ENCODE peak calls at places on chromosome 10, in nine cellular contexts. H is brain microvascular endothelial cell; G is spleen; F is lower leg skin; C is CD8-positive, alpha-beta memory T cell; W is esophagus squamous epithelium; N is heart left ventricle; A is CD4-positive, CD25-positive, alpha-beta regulatory T cell; I is uterus. Q is an unnamed sample.

GRCh38 chr10:107913317-107914294 is 749.1 kb upstream of the SORCS1 start:
- DNase-seq in H (no peak), G (no peak), F (no peak), C (no peak), W (no peak), N (no peak), A (no peak), I (no peak), Q (no peak)

GRCh38 chr10:56633876-56634452 is 272.9 kb upstream of the ZWINT start:
- DNase-seq in H (no peak), G (no peak), F (no peak), C (no peak), W (no peak), N (no peak), A (no peak), I (no peak), Q (no peak)

GRCh38 chr10:29127037-29127436 is 161.8 kb upstream of the LYZL1 start:
- DNase-seq in H (no peak), G (no peak), F (no peak), C (no peak), W (no peak), N (no peak), A (no peak), I (no peak), Q (no peak)

GRCh38 chr10:131691481-131692090 is 209.2 kb upstream of the PPP2R2D start:
- DNase-seq in H (no peak), G (peak), F (peak), C (no peak), W (no peak), N (no peak), A (no peak), I (no peak), Q (no peak)

GRCh38 chr10:117609095-117609821 is 66.7 kb downstream of the EMX2 start:
- DNase-seq in H (peak), G (no peak), F (peak), C (no peak), W (no peak), N (peak), A (no peak), I (peak), Q (no peak)

GRCh38 chr10:96678725-96679124 is 41.6 kb downstream of the PIK3AP1 start:
- DNase-seq in H (no peak), G (no peak), F (no peak), C (no peak), W (no peak), N (no peak), A (no peak), I (no peak), Q (no peak)

GRCh38 chr10:6089334-6090219 is 743 bp downstream of the RBM17 start:
- DNase-seq in H (no peak), G (peak), F (no peak), C (no peak), W (no peak), N (no peak), A (no peak), I (peak), Q (no peak)

GRCh38 chr10:28120043-28120749 is 121.3 kb upstream of the ODAD2 start:
- DNase-seq in H (no peak), G (no peak), F (no peak), C (no peak), W (no peak), N (no peak), A (no peak), I (peak), Q (no peak)

GRCh38 chr10:98642281-98642680 is 195.5 kb upstream of the HPS1 start:
- DNase-seq in H (no peak), G (no peak), F (no peak), C (no peak), W (no peak), N (no peak), A (no peak), I (no peak), Q (no peak)

GRCh38 chr10:79149345-79149661 is 80.5 kb downstream of the ZMIZ1 start:
- DNase-seq in H (no peak), G (peak), F (no peak), C (no peak), W (no peak), N (no peak), A (no peak), I (no peak), Q (no peak)

GRCh38 chr10:35345383-35345742 is 9.1 kb downstream of the CCNY start:
- DNase-seq in H (no peak), G (no peak), F (no peak), C (no peak), W (no peak), N (no peak), A (no peak), I (no peak), Q (no peak)

GRCh38 chr10:52774600-52775106 is 2.1 kb upstream of the MBL2 start:
- DNase-seq in H (no peak), G (no peak), F (no peak), C (no peak), W (no peak), N (no peak), A (no peak), I (no peak), Q (no peak)

GRCh38 chr10:45424668-45425404 is 50.8 kb downstream of the ALOX5 start:
- DNase-seq in H (no peak), G (peak), F (no peak), C (no peak), W (no peak), N (peak), A (no peak), I (no peak), Q (no peak)

GRCh38 chr10:14906765-14907164 is 28.1 kb downstream of the SUV39H2 start:
- DNase-seq in H (no peak), G (no peak), F (no peak), C (no peak), W (no peak), N (no peak), A (no peak), I (no peak), Q (no peak)

GRCh38 chr10:43960981-43961380 is 312.3 kb upstream of the ZNF32 start:
- DNase-seq in H (no peak), G (peak), F (peak), C (no peak), W (no peak), N (no peak), A (no peak), I (no peak), Q (no peak)

GRCh38 chr10:70087641-70088040 is 35.0 kb downstream of the MACROH2A2 start:
- DNase-seq in H (no peak), G (no peak), F (no peak), C (no peak), W (no peak), N (no peak), A (no peak), I (no peak), Q (no peak)

GRCh38 chr10:111525696-111526095 is 448.9 kb downstream of the ADRA2A start:
- DNase-seq in H (no peak), G (no peak), F (no peak), C (no peak), W (no peak), N (no peak), A (no peak), I (no peak), Q (no peak)

GRCh38 chr10:90734415-90734814 is 123.4 kb downstream of the HTR7 start:
- DNase-seq in H (no peak), G (no peak), F (no peak), C (no peak), W (no peak), N (no peak), A (no peak), I (no peak), Q (no peak)

GRCh38 chr10:93458821-93459257 is 23.3 kb downstream of the MYOF start:
- DNase-seq in H (peak), G (no peak), F (peak), C (no peak), W (no peak), N (peak), A (no peak), I (peak), Q (no peak)

GRCh38 chr10:3427846-3428442 is 255.4 kb upstream of the PITRM1 start:
- DNase-seq in H (no peak), G (no peak), F (no peak), C (no peak), W (no peak), N (peak), A (no peak), I (no peak), Q (no peak)

GRCh38 chr10:76117949-76118348 is 686.5 kb downstream of the LRMDA start:
- DNase-seq in H (peak), G (no peak), F (no peak), C (no peak), W (no peak), N (no peak), A (no peak), I (no peak), Q (no peak)

GRCh38 chr10:1194161-1194560 is 138.0 kb downstream of the WDR37 start:
- DNase-seq in H (no peak), G (peak), F (no peak), C (no peak), W (no peak), N (no peak), A (no peak), I (no peak), Q (no peak)

GRCh38 chr10:97612386-97612785 is 20.9 kb downstream of the MORN4 start:
- DNase-seq in H (peak), G (no peak), F (no peak), C (no peak), W (no peak), N (no peak), A (no peak), I (no peak), Q (no peak)

GRCh38 chr10:11653758-11654471 is 42.5 kb upstream of the USP6NL start:
- DNase-seq in H (no peak), G (no peak), F (no peak), C (no peak), W (no peak), N (no peak), A (no peak), I (no peak), Q (no peak)

GRCh38 chr10:27514243-27514642 is 10.1 kb downstream of the RAB18 start:
- DNase-seq in H (no peak), G (no peak), F (no peak), C (no peak), W (no peak), N (no peak), A (no peak), I (no peak), Q (no peak)

GRCh38 chr10:94092848-94093247 is 99.1 kb downstream of the PLCE1 start:
- DNase-seq in H (peak), G (no peak), F (no peak), C (no peak), W (no peak), N (no peak), A (no peak), I (no peak), Q (no peak)

GRCh38 chr10:131899116-131899690 is 1.6 kb upstream of the PPP2R2D start:
- DNase-seq in H (no peak), G (peak), F (no peak), C (no peak), W (no peak), N (no peak), A (no peak), I (no peak), Q (no peak)

GRCh38 chr10:9315292-9315691 is 1260.8 kb downstream of the GATA3 start:
- DNase-seq in H (no peak), G (no peak), F (no peak), C (no peak), W (no peak), N (no peak), A (no peak), I (no peak), Q (no peak)

GRCh38 chr10:73414230-73414981 is 548 bp upstream of the ANXA7 start:
- DNase-seq in H (no peak), G (no peak), F (no peak), C (no peak), W (no peak), N (no peak), A (no peak), I (no peak), Q (no peak)

GRCh38 chr10:125768217-125768616 is 7.4 kb downstream of the MMP21 start:
- DNase-seq in H (no peak), G (no peak), F (no peak), C (no peak), W (no peak), N (no peak), A (no peak), I (no peak), Q (no peak)

GRCh38 chr10:60964257-60965235 is 20.6 kb upstream of the RHOBTB1 start:
- DNase-seq in H (peak), G (peak), F (peak), C (no peak), W (no peak), N (peak), A (peak), I (peak), Q (peak)

DNA sequence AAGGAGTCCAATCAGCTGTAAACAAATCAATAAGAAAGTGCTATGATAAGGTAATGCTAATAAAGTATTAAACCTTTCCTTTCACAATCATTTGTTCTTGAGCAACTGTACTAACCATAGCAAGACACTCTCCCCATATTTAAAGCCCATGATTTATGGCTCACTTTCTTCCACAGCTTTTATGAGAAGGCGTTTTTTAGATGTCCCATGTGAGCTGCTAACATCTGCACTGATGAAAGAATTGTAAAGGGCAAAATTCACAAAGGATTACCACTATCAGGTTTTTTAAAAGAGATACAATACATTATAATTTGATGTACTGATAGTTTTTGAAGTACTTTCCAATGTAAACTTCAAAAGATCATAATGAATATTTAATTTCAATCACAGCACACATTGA is 75.7 kb downstream of the RNLS start:
- DNase-seq in H (no peak), G (no peak), F (no peak), C (no peak), W (no peak), N (no peak), A (no peak), I (no peak), Q (no peak)
- H3K4me3 ChIP-seq in H (no peak), G (no peak), F (no peak), C (no peak), W (no peak), N (no peak), A (no peak), I (no peak), Q (no peak)

DNA sequence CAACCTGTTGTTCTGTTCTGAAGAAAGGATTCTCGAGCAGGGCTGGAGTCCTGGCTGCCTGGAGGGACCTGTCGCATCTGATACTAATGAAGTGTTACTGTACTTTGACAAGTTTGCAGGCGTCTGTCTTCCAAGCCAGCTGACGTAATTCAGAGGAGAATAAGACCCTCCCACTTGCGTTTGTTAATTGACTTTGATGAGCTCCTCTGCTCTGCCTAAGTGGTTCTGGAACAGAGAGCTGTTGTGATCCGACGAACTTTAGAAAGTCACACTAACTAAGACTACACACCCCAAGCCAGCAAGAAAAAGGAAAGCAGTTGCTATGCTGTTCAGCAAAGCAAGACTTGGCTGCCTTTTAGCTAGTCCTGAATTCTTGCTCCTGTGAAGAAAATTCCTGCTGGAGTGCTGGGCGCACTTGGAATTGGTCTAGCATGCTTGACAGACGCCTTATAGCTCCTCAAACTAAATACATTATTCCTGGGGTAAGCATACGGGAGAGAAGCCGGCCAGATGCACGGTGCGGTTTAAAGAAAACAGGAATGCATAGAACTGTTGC is 200.3 kb downstream of the CACNB2 start:
- DNase-seq in H (peak), G (no peak), F (no peak), C (no peak), W (no peak), N (peak), A (no peak), I (no peak), Q (no peak)
- H3K4me3 ChIP-seq in H (peak), G (no peak), F (no peak), C (no peak), W (peak), N (peak), A (no peak), I (peak), Q (no peak)

DNA sequence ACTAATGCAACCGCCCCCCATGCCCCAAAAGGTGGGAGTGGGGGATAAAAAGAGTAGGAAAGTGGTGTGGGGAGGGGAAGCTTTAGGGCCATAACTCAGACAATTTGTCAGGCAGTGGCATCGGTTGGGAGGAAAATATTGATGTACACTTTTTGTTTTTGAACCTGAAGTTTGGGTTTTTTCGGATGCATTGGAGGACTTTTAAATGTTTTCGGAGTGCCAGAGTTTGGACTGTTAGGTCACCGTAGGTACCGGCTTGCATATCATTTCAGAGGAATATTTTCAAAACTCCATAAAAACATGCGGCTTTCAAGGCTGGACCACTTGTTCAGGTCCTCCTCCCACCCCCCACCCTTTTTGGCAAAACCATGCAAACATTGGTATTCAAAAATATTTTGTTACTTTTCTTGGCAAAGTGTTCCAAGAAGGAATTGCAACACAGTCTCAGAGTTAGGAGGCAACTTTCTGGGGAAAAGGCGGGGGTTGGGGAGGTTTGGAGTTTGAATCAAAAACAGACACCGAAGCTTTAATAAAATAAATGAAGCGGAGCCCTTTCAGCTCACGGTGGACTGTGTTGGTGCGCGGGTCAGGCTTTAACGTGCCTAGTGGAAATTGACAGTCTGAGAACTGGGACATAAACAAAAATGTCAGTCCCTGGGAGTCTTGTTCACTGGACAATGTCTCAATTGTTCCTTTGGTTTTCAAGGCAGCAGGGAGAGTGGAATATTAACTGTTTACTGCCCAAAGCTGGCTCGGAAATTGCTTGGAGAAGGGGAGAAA is 109.1 kb downstream of the TCF7L2 start:
- DNase-seq in H (no peak), G (no peak), F (peak), C (no peak), W (no peak), N (no peak), A (no peak), I (peak), Q (no peak)
- H3K4me3 ChIP-seq in H (peak), G (peak), F (no peak), C (no peak), W (peak), N (peak), A (no peak), I (peak), Q (no peak)

DNA sequence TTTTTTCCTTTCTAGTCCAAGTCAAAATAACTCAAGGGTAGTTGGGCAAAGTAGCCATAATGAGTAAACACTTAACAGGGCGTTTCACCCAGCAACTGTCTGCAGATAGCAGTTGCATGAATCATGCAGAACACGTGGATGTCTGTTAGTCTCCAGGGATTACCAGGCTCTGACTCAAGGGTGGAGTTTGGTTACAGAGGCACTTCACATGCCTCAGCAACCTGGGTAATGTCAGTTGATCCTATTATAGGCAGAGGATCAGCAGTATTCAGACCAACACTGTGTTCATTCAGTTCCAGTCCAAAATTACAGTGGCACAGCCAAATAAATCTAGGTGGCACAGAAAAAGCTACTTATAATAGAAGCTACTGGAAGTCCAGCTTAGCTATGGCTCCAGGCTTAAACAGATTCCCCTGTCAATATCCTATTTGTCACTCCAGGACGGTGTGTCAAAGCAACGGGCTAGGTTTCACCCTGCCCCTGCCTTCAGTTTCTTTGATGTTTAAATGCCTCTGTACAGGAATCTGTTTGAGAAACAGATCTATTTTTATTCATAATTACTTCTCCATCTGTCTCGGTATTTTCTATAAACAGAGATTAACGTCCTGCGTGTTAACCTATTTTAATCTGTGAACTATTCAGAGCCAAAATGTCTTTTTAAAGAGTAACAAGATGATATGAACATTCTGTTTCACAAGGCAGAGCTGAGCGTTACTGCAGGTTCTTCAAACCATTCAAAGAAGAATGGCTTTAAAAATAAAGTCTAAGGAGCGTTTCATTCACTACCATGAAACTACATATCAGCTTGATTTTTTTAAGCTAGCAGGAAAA is 162.6 kb upstream of the AKR1E2 start:
- DNase-seq in H (peak), G (no peak), F (peak), C (no peak), W (no peak), N (peak), A (no peak), I (peak), Q (peak)
- H3K4me3 ChIP-seq in H (no peak), G (no peak), F (no peak), C (no peak), W (no peak), N (peak), A (no peak), I (no peak), Q (no peak)

GRCh38 chr10:124353896-124354295 is 64.8 kb downstream of the OAT start:
- DNase-seq in H (no peak), G (peak), F (peak), C (no peak), W (no peak), N (no peak), A (no peak), I (no peak), Q (no peak)

GRCh38 chr10:124357583-124357930 is 61.2 kb downstream of the OAT start:
- DNase-seq in H (no peak), G (peak), F (no peak), C (no peak), W (no peak), N (no peak), A (no peak), I (no peak), Q (no peak)

GRCh38 chr10:124353091-124353815 is 65.5 kb downstream of the OAT start:
- DNase-seq in H (no peak), G (peak), F (peak), C (no peak), W (no peak), N (no peak), A (no peak), I (no peak), Q (no peak)

GRCh38 chr10:124356706-124357582 is 61.8 kb downstream of the OAT start:
- DNase-seq in H (no peak), G (peak), F (peak), C (no peak), W (no peak), N (no peak), A (no peak), I (no peak), Q (no peak)

GRCh38 chr10:124354411-124355382 is 64.0 kb downstream of the OAT start:
- DNase-seq in H (peak), G (peak), F (peak), C (no peak), W (no peak), N (peak), A (no peak), I (peak), Q (no peak)
- H3K4me3 ChIP-seq in H (peak), G (peak), F (no peak), C (peak), W (peak), N (peak), A (peak), I (peak), Q (peak)